ENCODE peak calls at places on chromosome 6, in ten cellular contexts. C, L, G, J, P, U, O, Z, H and M are unnamed samples.

GRCh38 chr6:43936476-43936875 is 166.5 kb downstream of the VEGFA start:
- DNase-seq in G (no peak), H (no peak), L (no peak), U (no peak), J (no peak), P (no peak), O (peak; percentile 8), C (no peak), Z (no peak), M (peak; percentile 30)

GRCh38 chr6:78605909-78606446 is 261.4 kb upstream of the IRAK1BP1 start:
- DNase-seq in G (no peak), C (peak; percentile 85), L (no peak), P (no peak), J (no peak), H (no peak), O (no peak), Z (no peak), U (peak; percentile 78), M (no peak)

GRCh38 chr6:43267619-43268347 is 24.5 kb downstream of the TTBK1 start:
- DNase-seq in O (no peak), J (no peak), H (no peak), Z (peak; percentile 12), C (no peak), G (no peak), L (no peak), U (no peak), P (no peak), M (peak; percentile 77)

GRCh38 chr6:20246107-20246506 is 33.8 kb upstream of the MBOAT1 start:
- DNase-seq in J (no peak), C (no peak), P (no peak), Z (no peak), L (no peak), H (no peak), G (no peak), U (no peak), O (no peak), M (no peak)

GRCh38 chr6:44126320-44127149 is 717 bp downstream of the MRPL14 start:
- DNase-seq in U (peak; percentile 30), P (no peak), Z (peak; percentile 15), L (peak; percentile 52), G (no peak), J (peak; percentile 74), O (peak; percentile 77), C (peak; percentile 68), H (peak; percentile 53), M (peak; percentile 96)

GRCh38 chr6:138115877-138116660 is 8.8 kb upstream of the PERP start:
- DNase-seq in P (peak; percentile 58), C (peak; percentile 85), J (peak; percentile 15), L (peak; percentile 59), O (peak; percentile 38), G (peak; percentile 18), H (peak; percentile 58), U (peak; percentile 64), Z (peak; percentile 67), M (peak; percentile 68)

GRCh38 chr6:4451718-4452117 is 316.3 kb upstream of the ECI2 start:
- DNase-seq in U (no peak), O (no peak), Z (no peak), C (no peak), L (no peak), H (no peak), J (no peak), G (no peak), P (no peak), M (no peak)

GRCh38 chr6:152948150-152948768 is 34.6 kb downstream of the FBXO5 start:
- DNase-seq in G (peak; percentile 8), J (no peak), H (peak; percentile 12), P (peak; percentile 49), O (no peak), U (peak; percentile 70), Z (peak; percentile 16), C (peak; percentile 69), L (peak; percentile 40), M (no peak)

GRCh38 chr6:159979136-159979874 is 10.4 kb downstream of the IGF2R start:
- DNase-seq in L (no peak), Z (no peak), G (no peak), C (peak; percentile 63), H (no peak), O (no peak), P (no peak), U (no peak), J (peak; percentile 36), M (no peak)

GRCh38 chr6:122715725-122716124 is 63.8 kb upstream of the FABP7 start:
- DNase-seq in J (no peak), L (no peak), Z (no peak), P (no peak), G (no peak), U (no peak), O (no peak), H (no peak), C (no peak), M (no peak)

GRCh38 chr6:36848658-36849441 is 9.6 kb upstream of the CPNE5 start:
- DNase-seq in C (peak; percentile 20), O (peak; percentile 97), Z (no peak), L (no peak), G (no peak), J (no peak), U (no peak), P (no peak), H (no peak), M (peak; percentile 25)

GRCh38 chr6:20559924-20560551 is 25.8 kb downstream of the CDKAL1 start:
- DNase-seq in H (no peak), U (no peak), L (no peak), G (no peak), P (no peak), J (no peak), Z (peak; percentile 20), C (peak; percentile 46), O (no peak), M (peak; percentile 4)

GRCh38 chr6:169243154-169243553 is 10.5 kb downstream of the THBS2 start:
- DNase-seq in G (no peak), O (no peak), J (no peak), Z (no peak), L (no peak), U (no peak), C (no peak), P (no peak), H (no peak), M (no peak)

GRCh38 chr6:46042355-46042999 is 26.8 kb upstream of the CLIC5 start:
- DNase-seq in J (no peak), P (peak; percentile 58), Z (peak; percentile 52), O (peak; percentile 71), L (no peak), G (peak; percentile 23), U (peak; percentile 25), H (peak; percentile 13), C (peak; percentile 52), M (no peak)

GRCh38 chr6:34586327-34587040 is 30.4 kb upstream of the SPDEF start:
- DNase-seq in Z (peak; percentile 48), U (no peak), P (no peak), J (no peak), C (no peak), L (no peak), O (no peak), G (no peak), H (no peak), M (peak; percentile 54)

GRCh38 chr6:71433441-71433840 is 144.8 kb downstream of the OGFRL1 start:
- DNase-seq in H (no peak), G (no peak), Z (no peak), L (no peak), P (no peak), O (no peak), C (no peak), J (no peak), U (no peak), M (no peak)

GRCh38 chr6:148596886-148597455 is 149.9 kb upstream of the UST start:
- DNase-seq in Z (no peak), H (no peak), P (no peak), C (no peak), O (no peak), U (no peak), J (no peak), L (no peak), G (no peak), M (no peak)

GRCh38 chr6:2866183-2866846 is 24.7 kb upstream of the SERPINB1 start:
- DNase-seq in C (no peak), Z (no peak), G (no peak), U (no peak), H (no peak), L (no peak), P (no peak), J (no peak), O (no peak), M (peak; percentile 35)

GRCh38 chr6:293185-294174 is 1.2 kb downstream of the DUSP22 start:
- DNase-seq in C (peak; percentile 16), P (no peak), G (no peak), Z (no peak), J (peak; percentile 15), U (no peak), H (no peak), O (no peak), L (peak; percentile 32), M (peak; percentile 92)

GRCh38 chr6:162706236-162706635 is 21.3 kb downstream of the PRKN start:
- DNase-seq in C (peak; percentile 27), Z (peak; percentile 12), U (no peak), H (peak; percentile 57), O (no peak), J (no peak), G (peak; percentile 1), L (no peak), P (no peak), M (no peak)

GRCh38 chr6:1227935-1228753 is 83.8 kb upstream of the FOXQ1 start:
- DNase-seq in L (no peak), C (no peak), U (no peak), G (no peak), Z (no peak), P (no peak), O (no peak), H (no peak), J (no peak), M (peak; percentile 18)

GRCh38 chr6:43951063-43951755 is 176.0 kb downstream of the MRPL14 start:
- DNase-seq in Z (no peak), J (no peak), L (no peak), H (peak; percentile 5), C (peak; percentile 43), P (peak; percentile 10), O (peak; percentile 91), G (peak; percentile 15), U (no peak), M (peak; percentile 68)

GRCh38 chr6:30747300-30747687 is 2.9 kb upstream of the IER3 start:
- DNase-seq in G (no peak), J (no peak), L (no peak), O (no peak), P (no peak), C (no peak), H (no peak), Z (no peak), U (no peak), M (peak; percentile 65)

GRCh38 chr6:131657630-131658111 is 20.6 kb downstream of the ENPP3 start:
- DNase-seq in L (no peak), O (no peak), C (no peak), G (no peak), P (no peak), U (no peak), H (no peak), Z (no peak), J (no peak), M (no peak)

GRCh38 chr6:135036731-135037420 is 17.7 kb downstream of the HBS1L start:
- DNase-seq in P (no peak), G (no peak), U (no peak), L (no peak), O (no peak), J (no peak), H (no peak), C (no peak), Z (no peak), M (no peak)

GRCh38 chr6:145690969-145691368 is 44.4 kb downstream of the EPM2A start:
- DNase-seq in U (no peak), J (no peak), G (no peak), Z (no peak), O (no peak), L (no peak), P (no peak), H (no peak), C (no peak), M (no peak)

GRCh38 chr6:11830520-11830919 is 51.9 kb upstream of the ADTRP start:
- DNase-seq in L (no peak), C (no peak), U (no peak), P (no peak), O (no peak), G (no peak), J (no peak), Z (no peak), H (no peak), M (no peak)

GRCh38 chr6:140082867-140083297 is 708.4 kb upstream of the CITED2 start:
- DNase-seq in U (no peak), P (no peak), H (no peak), Z (no peak), C (peak; percentile 76), O (no peak), J (no peak), G (no peak), L (no peak), M (no peak)